ENCODE peak calls at places on chromosome 6, in four cellular contexts. V, Q, Z and S are unnamed samples.

GRCh38 chr6:108501559-108501958 is 59.2 kb upstream of the FOXO3 start:
- DNase-seq in V (no peak), Q (no peak), Z (peak), S (no peak)

GRCh38 chr6:16903470-16903869 is 142.2 kb upstream of the ATXN1 start:
- DNase-seq in V (no peak), Q (no peak), Z (peak), S (no peak)

GRCh38 chr6:125867483-125867935 is 76.7 kb downstream of the NCOA7 start:
- DNase-seq in V (no peak), Q (peak), Z (peak), S (no peak)

GRCh38 chr6:138782243-138782642 is 8.7 kb downstream of the CCDC28A start:
- DNase-seq in V (no peak), Q (no peak), Z (no peak), S (no peak)

GRCh38 chr6:110180228-110181008 is at the start of gene CDC40:
- DNase-seq in V (peak), Q (no peak), Z (no peak), S (peak)

GRCh38 chr6:23218751-23219150 is 649.4 kb downstream of the HDGFL1 start:
- DNase-seq in V (no peak), Q (no peak), Z (no peak), S (no peak)

GRCh38 chr6:19028201-19028600 is 641.1 kb downstream of the RNF144B start:
- DNase-seq in V (no peak), Q (no peak), Z (no peak), S (no peak)

GRCh38 chr6:12896208-12896733 is 179.7 kb downstream of the PHACTR1 start:
- DNase-seq in V (no peak), Q (no peak), Z (no peak), S (no peak)

GRCh38 chr6:112337209-112337638 is 9.9 kb upstream of the RFPL4B start:
- DNase-seq in V (peak), Q (peak), Z (peak), S (peak)

DNA sequence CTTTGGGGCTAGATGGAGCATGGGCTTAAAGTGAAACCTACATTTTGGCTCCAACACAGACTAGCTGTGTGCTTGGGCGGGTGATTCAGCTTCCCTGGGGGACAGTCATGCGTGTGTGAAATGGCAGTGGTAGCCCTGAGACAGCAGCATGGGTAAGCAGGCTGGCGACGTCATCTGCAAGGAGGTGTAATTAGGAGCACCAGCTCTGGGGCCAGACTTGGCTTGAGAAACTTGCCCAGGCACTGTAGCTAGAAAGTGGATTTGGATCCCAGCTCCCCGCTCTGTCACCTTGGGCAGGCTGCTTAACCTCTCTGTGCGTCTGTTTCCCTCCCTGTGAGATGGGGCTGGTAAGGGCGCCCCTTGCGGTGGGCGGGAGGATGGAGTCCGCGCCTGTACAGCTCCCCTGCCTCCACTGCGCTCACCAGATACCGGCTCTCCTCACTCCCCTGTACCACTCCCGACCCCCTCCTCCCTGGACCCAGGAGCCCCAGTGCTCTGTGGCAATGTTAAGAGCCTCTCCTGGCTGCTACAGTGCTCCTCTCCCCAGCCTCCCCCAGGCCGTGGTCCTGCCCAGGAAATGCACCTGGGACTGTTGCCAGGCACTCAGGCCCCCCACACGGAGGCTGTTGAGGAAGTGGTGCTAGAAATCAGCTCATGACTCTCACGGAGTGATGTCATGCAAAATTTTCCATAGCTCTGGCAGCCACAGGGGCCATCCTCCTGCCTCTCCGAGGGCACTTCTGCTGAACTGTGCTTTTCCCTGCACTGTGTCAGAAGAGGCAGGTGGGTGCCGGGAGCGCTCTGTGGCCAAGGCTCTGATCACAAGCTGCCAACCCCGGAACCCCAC is 44.6 kb downstream of the SYNJ2 start:
- DNase-seq in V (peak), Q (no peak), Z (peak), S (peak)
- H3K4me3 ChIP-seq in V (peak), Q (peak), Z (no peak), S (peak)

GRCh38 chr6:142913036-142913510 is 31.9 kb downstream of the HIVEP2 start:
- DNase-seq in V (no peak), Q (no peak), Z (no peak), S (no peak)
- H3K4me3 ChIP-seq in V (no peak), Q (no peak), Z (no peak), S (no peak)

GRCh38 chr6:27216874-27217273 is 30.6 kb upstream of the PRSS16 start:
- DNase-seq in V (no peak), Q (no peak), Z (no peak), S (no peak)

GRCh38 chr6:27209659-27210269 is 37.7 kb upstream of the PRSS16 start:
- DNase-seq in V (no peak), Q (no peak), Z (no peak), S (no peak)

GRCh38 chr6:27213544-27214125 is 33.9 kb upstream of the PRSS16 start:
- DNase-seq in V (no peak), Q (no peak), Z (peak), S (no peak)

GRCh38 chr6:27209167-27209566 is 38.3 kb upstream of the PRSS16 start:
- DNase-seq in V (no peak), Q (no peak), Z (no peak), S (no peak)

GRCh38 chr6:27214126-27214601 is 33.3 kb upstream of the PRSS16 start:
- DNase-seq in V (no peak), Q (no peak), Z (no peak), S (no peak)
- H3K4me3 ChIP-seq in V (no peak), Q (no peak), Z (peak), S (no peak)

DNA sequence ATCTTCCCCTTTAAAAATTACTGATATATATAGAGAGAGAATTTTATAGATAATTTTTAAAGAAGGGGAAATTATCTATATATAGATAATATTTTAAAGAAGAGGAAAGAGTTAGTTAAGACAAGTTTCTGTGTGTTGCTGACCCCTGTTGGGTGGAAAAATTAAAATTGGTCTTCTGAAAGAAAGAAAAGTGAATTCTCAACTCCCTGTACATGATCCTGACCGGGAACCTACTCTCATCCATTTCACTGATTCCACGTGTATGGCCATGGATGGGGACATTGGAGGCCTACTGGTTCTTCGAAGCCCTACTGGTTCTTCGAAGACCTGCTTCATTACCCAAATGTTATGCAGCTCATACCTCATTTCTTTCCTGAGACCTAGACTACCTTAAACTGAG is 53.0 kb upstream of the TCF21 start:
- DNase-seq in V (no peak), Q (no peak), Z (peak), S (no peak)
- H3K4me3 ChIP-seq in V (no peak), Q (no peak), Z (no peak), S (no peak)